ENCODE peak calls at places on chromosomes 16 and 17, in six cellular contexts. R is heart left ventricle, F is sigmoid colon, S is HCT116, J is IMR-90, C is left lung. Y is an unnamed sample.

GRCh38 chr16:67561501-67561823 is 864 bp upstream of the CTCF start:
- DNase-seq in J (no peak), S (no peak), F (no peak), C (no peak), R (no peak), Y (no peak)

GRCh38 chr16:58259995-58260394 is 34.8 kb downstream of the PRSS54 start:
- DNase-seq in S (no peak), R (no peak), J (no peak), C (no peak), F (no peak), Y (no peak)

GRCh38 chr17:16285646-16286008 is 67.6 kb downstream of the CENPV start:
- DNase-seq in J (no peak), R (no peak), C (peak; percentile 3), F (no peak), S (no peak), Y (no peak)

GRCh38 chr16:9256196-9256595 is 164.8 kb downstream of the HAPSTR1 start:
- DNase-seq in J (no peak), F (no peak), R (no peak), S (peak; percentile 36), C (no peak), Y (no peak)

GRCh38 chr17:15886804-15887203 is 58.1 kb upstream of the ADORA2B start:
- DNase-seq in S (no peak), R (no peak), C (no peak), F (no peak), J (no peak), Y (no peak)

GRCh38 chr16:12721841-12722467 is 81.7 kb downstream of the CPPED1 start:
- DNase-seq in J (no peak), C (no peak), R (no peak), F (no peak), S (no peak), Y (no peak)

GRCh38 chr17:14926526-14927122 is 338.5 kb downstream of the PMP22 start:
- DNase-seq in C (no peak), J (peak; percentile 74), S (peak; percentile 29), F (no peak), R (no peak), Y (peak; percentile 14)

GRCh38 chr16:46918905-46919792 is 35.0 kb downstream of the GPT2 start:
- DNase-seq in F (no peak), C (no peak), J (no peak), R (no peak), S (no peak), Y (no peak)

GRCh38 chr16:59412275-59412841 is 678.2 kb upstream of the GOT2 start:
- DNase-seq in F (no peak), S (no peak), J (peak; percentile 30), R (no peak), C (no peak), Y (no peak)

GRCh38 chr16:23509763-23510153 is 536 bp downstream of the GGA2 start:
- DNase-seq in J (peak; percentile 39), R (peak; percentile 44), F (no peak), S (no peak), C (no peak), Y (no peak)

GRCh38 chr16:86505185-86505898 is 5.0 kb upstream of the FOXF1 start:
- DNase-seq in R (no peak), J (peak; percentile 55), C (no peak), F (peak; percentile 84), S (no peak), Y (no peak)

GRCh38 chr16:64167851-64168770 is 953.8 kb downstream of the CDH11 start:
- DNase-seq in S (no peak), C (no peak), R (no peak), F (no peak), J (no peak), Y (no peak)

DNA sequence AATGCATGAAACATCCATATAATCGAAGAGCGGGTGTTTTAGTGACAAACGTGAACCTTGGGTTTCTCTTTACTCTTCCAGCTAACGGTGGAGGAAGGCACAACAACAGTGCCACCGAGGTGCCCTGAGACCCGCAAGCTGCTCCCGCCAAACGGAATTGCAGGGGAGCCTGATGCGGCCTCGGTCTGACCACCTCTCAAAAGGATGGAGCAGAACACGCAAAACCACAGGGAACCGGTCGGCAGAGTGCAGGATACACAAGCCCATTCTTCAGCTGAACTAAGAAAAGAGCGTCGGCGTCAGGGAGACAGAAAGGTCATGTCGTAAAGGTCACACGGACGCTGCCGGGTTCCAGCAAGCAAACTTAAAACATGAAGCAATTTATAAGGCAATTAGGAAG is 109.5 kb upstream of the ZNF750 start:
- DNase-seq in J (no peak), F (peak; percentile 39), S (no peak), R (no peak), C (peak; percentile 26), Y (no peak)
- H3K9me3 ChIP-seq in J (peaks cover 57% of the 10 kb centered on the region), F (peaks cover 15% of the 10 kb centered on the region), S (peaks cover 16% of the 10 kb centered on the region), R (peaks cover 6% of the 10 kb centered on the region), C (no peaks in the 10 kb centered on the region), Y (peaks cover 6% of the 10 kb centered on the region)

GRCh38 chr16:31877876-31878642 is 4.5 kb downstream of the ZNF267 start:
- DNase-seq in F (no peak), C (no peak), S (no peak), J (no peak), R (no peak), Y (no peak)
- H3K9me3 ChIP-seq in F (no peaks in the 10 kb centered on the region), C (no peaks in the 10 kb centered on the region), S (peaks cover 9% of the 10 kb centered on the region), J (peaks cover 2% of the 10 kb centered on the region), R (no peaks in the 10 kb centered on the region), Y (peaks cover 6% of the 10 kb centered on the region)

GRCh38 chr17:48457080-48457836 is 27.2 kb upstream of the SKAP1 start:
- DNase-seq in F (peak; percentile 76), S (peak; percentile 54), R (peak; percentile 56), C (peak; percentile 60), J (peak; percentile 39), Y (peak; percentile 64)

GRCh38 chr17:48462946-48463345 is 32.9 kb upstream of the SKAP1 start:
- DNase-seq in C (no peak), J (no peak), R (no peak), S (no peak), F (no peak), Y (no peak)

GRCh38 chr17:48456584-48456983 is 26.6 kb upstream of the SKAP1 start:
- DNase-seq in S (peak; percentile 83), C (no peak), F (no peak), J (no peak), R (no peak), Y (no peak)

GRCh38 chr17:48459070-48459469 is 29.1 kb upstream of the SKAP1 start:
- DNase-seq in J (no peak), R (no peak), C (no peak), S (no peak), F (no peak), Y (no peak)

GRCh38 chr17:48460055-48460454 is 30.0 kb upstream of the SKAP1 start:
- DNase-seq in J (no peak), R (no peak), S (no peak), F (no peak), C (no peak), Y (no peak)
- H3K9me3 ChIP-seq in J (peaks cover 4% of the 10 kb centered on the region), R (no peaks in the 10 kb centered on the region), S (no peaks in the 10 kb centered on the region), F (no peaks in the 10 kb centered on the region), C (no peaks in the 10 kb centered on the region), Y (no peaks in the 10 kb centered on the region)

GRCh38 chr16:72332926-72333325 is 161.0 kb upstream of the PMFBP1 start:
- DNase-seq in S (no peak), J (no peak), R (no peak), C (no peak), F (no peak), Y (no peak)
- H3K9me3 ChIP-seq in S (no peaks in the 10 kb centered on the region), J (no peaks in the 10 kb centered on the region), R (no peaks in the 10 kb centered on the region), C (no peaks in the 10 kb centered on the region), F (no peaks in the 10 kb centered on the region), Y (no peaks in the 10 kb centered on the region)